ENCODE peak calls at places on chromosomes 13 and 19, in five cellular contexts. U is amygdala; I is lung microvascular endothelial cell; F is adrenal gland; K is activated effector memory CD4-positive, alpha-beta T cell treated with anti-CD3 and anti-CD28 coated beads, Interleukin-2, amount 50 U/mL, for 16 hours. M is an unnamed sample.

GRCh38 chr13:49711218-49711863 is 20.1 kb upstream of the EBPL start:
- DNase-seq in F (no peak), U (no peak), I (peak), K (no peak), M (no peak)

GRCh38 chr13:93226623-93227279 is at the start of gene GPC6:
- DNase-seq in F (no peak), I (no peak), U (no peak), K (no peak), M (no peak)

GRCh38 chr19:54638683-54639082 is 8.4 kb downstream of the LILRB1 start:
- DNase-seq in F (no peak), I (no peak), K (no peak), U (no peak), M (no peak)

GRCh38 chr13:89163081-89163480 is 1491.9 kb downstream of the SLITRK5 start:
- DNase-seq in I (no peak), U (no peak), F (no peak), K (no peak), M (no peak)

GRCh38 chr13:51230473-51231105 is 8.4 kb downstream of the FAM124A start:
- DNase-seq in I (peak), U (no peak), F (peak), K (no peak), M (peak)

GRCh38 chr13:82370306-82370705 is 1512.0 kb downstream of the SLITRK1 start:
- DNase-seq in I (no peak), U (no peak), F (no peak), K (no peak), M (no peak)

GRCh38 chr13:50450279-50450678 is 393.2 kb downstream of the DLEU7 start:
- DNase-seq in U (no peak), F (no peak), K (no peak), I (no peak), M (no peak)

GRCh38 chr13:95323930-95324662 is 22.8 kb upstream of the ABCC4 start:
- DNase-seq in U (no peak), I (peak), F (peak), K (no peak), M (no peak)

GRCh38 chr13:108957369-108958012 is 328.1 kb downstream of the MYO16 start:
- DNase-seq in F (peak), K (no peak), I (peak), U (no peak), M (no peak)

GRCh38 chr13:97141564-97142005 is 80.5 kb upstream of the MBNL2 start:
- DNase-seq in K (no peak), I (peak), F (peak), U (no peak), M (peak)

GRCh38 chr13:97561182-97561581 is 127.2 kb downstream of the RAP2A start:
- DNase-seq in I (no peak), K (no peak), F (no peak), U (no peak), M (no peak)

GRCh38 chr13:30978981-30979956 is 46.8 kb downstream of the TEX26 start:
- DNase-seq in F (peak), U (no peak), K (peak), I (peak), M (no peak)

GRCh38 chr19:54209058-54209747 is 8.5 kb downstream of the RPS9 start:
- DNase-seq in I (no peak), K (peak), F (no peak), U (no peak), M (no peak)

GRCh38 chr13:72536668-72537399 is 190.6 kb downstream of the MZT1 start:
- DNase-seq in U (peak), K (no peak), I (no peak), F (no peak), M (no peak)